ENCODE peak calls at places on chromosomes 6 and 20, in five cellular contexts. One of them, this sample, is unnamed.

GRCh38 chr6:20118877-20119276 is 93.4 kb downstream of the MBOAT1 start:
- ATAC-seq in HepG2: no peak
- ATAC-seq in GM12878: no peak
- ATAC-seq in K562: no peak
- ATAC-seq in upper lobe of left lung: no peak
- ATAC-seq in this sample: no peak

GRCh38 chr6:154039231-154039842 is at the start of gene OPRM1:
- ATAC-seq in K562: peak
- ATAC-seq in upper lobe of left lung: peak
- ATAC-seq in GM12878: peak
- ATAC-seq in HepG2: peak
- ATAC-seq in this sample: peak

GRCh38 chr6:18327621-18328548 is 59.3 kb upstream of the RNF144B start:
- ATAC-seq in GM12878: peak
- ATAC-seq in upper lobe of left lung: peak
- ATAC-seq in HepG2: no peak
- ATAC-seq in K562: peak
- ATAC-seq in this sample: peak

GRCh38 chr20:40770564-40771307 is 81.7 kb upstream of the MAFB start:
- ATAC-seq in HepG2: peak
- ATAC-seq in GM12878: no peak
- ATAC-seq in K562: no peak
- ATAC-seq in upper lobe of left lung: peak
- ATAC-seq in this sample: peak

GRCh38 chr6:118905851-118906250 is 11.9 kb downstream of the ASF1A start:
- ATAC-seq in upper lobe of left lung: no peak
- ATAC-seq in GM12878: no peak
- ATAC-seq in K562: no peak
- ATAC-seq in HepG2: no peak
- ATAC-seq in this sample: no peak

GRCh38 chr6:111721677-111722219 is 116.1 kb upstream of the TRAF3IP2 start:
- ATAC-seq in HepG2: peak
- ATAC-seq in GM12878: peak
- ATAC-seq in upper lobe of left lung: peak
- ATAC-seq in K562: peak
- ATAC-seq in this sample: peak

GRCh38 chr20:58160451-58161051 is 67.9 kb downstream of the ANKRD60 start:
- ATAC-seq in GM12878: no peak
- ATAC-seq in HepG2: no peak
- ATAC-seq in K562: no peak
- ATAC-seq in upper lobe of left lung: peak
- ATAC-seq in this sample: peak

GRCh38 chr6:169406034-169406433 is 152.4 kb upstream of the THBS2 start:
- ATAC-seq in GM12878: no peak
- ATAC-seq in K562: no peak
- ATAC-seq in upper lobe of left lung: no peak
- ATAC-seq in HepG2: no peak
- ATAC-seq in this sample: no peak

GRCh38 chr20:6162239-6162638 is 39.4 kb upstream of the FERMT1 start:
- ATAC-seq in HepG2: no peak
- ATAC-seq in K562: no peak
- ATAC-seq in upper lobe of left lung: peak
- ATAC-seq in GM12878: no peak
- ATAC-seq in this sample: peak

GRCh38 chr6:90093558-90094073 is 199.3 kb downstream of the GJA10 start:
- ATAC-seq in K562: no peak
- ATAC-seq in GM12878: no peak
- ATAC-seq in HepG2: no peak
- ATAC-seq in upper lobe of left lung: no peak
- ATAC-seq in this sample: no peak

GRCh38 chr6:35948725-35949124 is 27.8 kb upstream of the SRPK1 start:
- ATAC-seq in HepG2: peak
- ATAC-seq in K562: peak
- ATAC-seq in GM12878: peak
- ATAC-seq in upper lobe of left lung: no peak
- ATAC-seq in this sample: no peak

GRCh38 chr20:51650685-51651134 is 108.2 kb upstream of the NFATC2 start:
- ATAC-seq in HepG2: no peak
- ATAC-seq in upper lobe of left lung: peak
- ATAC-seq in K562: peak
- ATAC-seq in GM12878: peak
- ATAC-seq in this sample: no peak

GRCh38 chr20:53677447-53678314 is 84.0 kb upstream of the ZNF217 start:
- ATAC-seq in K562: peak
- ATAC-seq in upper lobe of left lung: peak
- ATAC-seq in GM12878: no peak
- ATAC-seq in HepG2: peak
- ATAC-seq in this sample: no peak

GRCh38 chr6:163949367-163949766 is 534.8 kb downstream of the QKI start:
- ATAC-seq in K562: no peak
- ATAC-seq in GM12878: no peak
- ATAC-seq in upper lobe of left lung: no peak
- ATAC-seq in HepG2: no peak
- ATAC-seq in this sample: no peak

GRCh38 chr20:47821481-47822100 is 36.3 kb upstream of the SULF2 start:
- ATAC-seq in upper lobe of left lung: no peak
- ATAC-seq in K562: no peak
- ATAC-seq in GM12878: no peak
- ATAC-seq in HepG2: no peak
- ATAC-seq in this sample: no peak

GRCh38 chr6:40912158-40912946 is 126.7 kb downstream of the UNC5CL start:
- ATAC-seq in GM12878: peak
- ATAC-seq in upper lobe of left lung: peak
- ATAC-seq in HepG2: peak
- ATAC-seq in K562: peak
- ATAC-seq in this sample: no peak

GRCh38 chr6:157775376-157775775 is 47.7 kb upstream of the SNX9 start:
- ATAC-seq in upper lobe of left lung: no peak
- ATAC-seq in HepG2: no peak
- ATAC-seq in K562: no peak
- ATAC-seq in GM12878: no peak
- ATAC-seq in this sample: no peak

GRCh38 chr20:9377007-9377406 is 137.4 kb upstream of the LAMP5 start:
- ATAC-seq in K562: no peak
- ATAC-seq in HepG2: no peak
- ATAC-seq in upper lobe of left lung: no peak
- ATAC-seq in GM12878: no peak
- ATAC-seq in this sample: no peak

GRCh38 chr6:90105766-90106165 is 190.9 kb downstream of the BACH2 start:
- ATAC-seq in K562: no peak
- ATAC-seq in GM12878: no peak
- ATAC-seq in HepG2: no peak
- ATAC-seq in upper lobe of left lung: peak
- ATAC-seq in this sample: no peak

GRCh38 chr6:22821664-22822320 is 252.4 kb downstream of the HDGFL1 start:
- ATAC-seq in HepG2: no peak
- ATAC-seq in upper lobe of left lung: no peak
- ATAC-seq in GM12878: no peak
- ATAC-seq in K562: no peak
- ATAC-seq in this sample: no peak

GRCh38 chr6:125212377-125212776 is 58.8 kb downstream of the TPD52L1 start:
- ATAC-seq in HepG2: no peak
- ATAC-seq in K562: no peak
- ATAC-seq in GM12878: no peak
- ATAC-seq in upper lobe of left lung: no peak
- ATAC-seq in this sample: no peak

GRCh38 chr6:148572676-148573335 is 174.0 kb upstream of the UST start:
- ATAC-seq in GM12878: no peak
- ATAC-seq in HepG2: no peak
- ATAC-seq in upper lobe of left lung: no peak
- ATAC-seq in K562: no peak
- ATAC-seq in this sample: no peak

GRCh38 chr6:3405679-3406078 is 51.2 kb downstream of the SLC22A23 start:
- ATAC-seq in K562: no peak
- ATAC-seq in GM12878: no peak
- ATAC-seq in upper lobe of left lung: peak
- ATAC-seq in HepG2: no peak
- ATAC-seq in this sample: peak

GRCh38 chr6:45697605-45698004 is 318.1 kb downstream of the CLIC5 start:
- ATAC-seq in HepG2: no peak
- ATAC-seq in upper lobe of left lung: no peak
- ATAC-seq in K562: no peak
- ATAC-seq in GM12878: peak
- ATAC-seq in this sample: no peak

GRCh38 chr20:973785-974194 is 28.3 kb downstream of the RSPO4 start:
- ATAC-seq in K562: peak
- ATAC-seq in HepG2: peak
- ATAC-seq in upper lobe of left lung: no peak
- ATAC-seq in GM12878: peak
- ATAC-seq in this sample: no peak

GRCh38 chr6:160391419-160392116 is 43.4 kb downstream of the SLC22A3 start:
- ATAC-seq in K562: peak
- ATAC-seq in upper lobe of left lung: no peak
- ATAC-seq in GM12878: no peak
- ATAC-seq in HepG2: peak
- ATAC-seq in this sample: peak

GRCh38 chr6:35024601-35025054 is 116.5 kb downstream of the TCP11 start:
- ATAC-seq in K562: peak
- ATAC-seq in HepG2: no peak
- ATAC-seq in GM12878: peak
- ATAC-seq in upper lobe of left lung: peak
- ATAC-seq in this sample: peak

GRCh38 chr6:130677312-130677711 is 149.9 kb upstream of the SMLR1 start:
- ATAC-seq in upper lobe of left lung: no peak
- ATAC-seq in K562: no peak
- ATAC-seq in GM12878: peak
- ATAC-seq in HepG2: no peak
- ATAC-seq in this sample: no peak

GRCh38 chr20:18133962-18134361 is 3.7 kb upstream of the KAT14 start:
- ATAC-seq in K562: no peak
- ATAC-seq in HepG2: no peak
- ATAC-seq in GM12878: no peak
- ATAC-seq in upper lobe of left lung: no peak
- ATAC-seq in this sample: no peak

GRCh38 chr6:119676971-119677370 is 327.4 kb upstream of the MAN1A1 start:
- ATAC-seq in K562: no peak
- ATAC-seq in HepG2: no peak
- ATAC-seq in GM12878: no peak
- ATAC-seq in upper lobe of left lung: no peak
- ATAC-seq in this sample: no peak

GRCh38 chr6:22784611-22785010 is 215.2 kb downstream of the HDGFL1 start:
- ATAC-seq in HepG2: no peak
- ATAC-seq in K562: no peak
- ATAC-seq in GM12878: no peak
- ATAC-seq in upper lobe of left lung: no peak
- ATAC-seq in this sample: no peak

GRCh38 chr6:161434921-161435411 is 161.1 kb upstream of the AGPAT4 start:
- ATAC-seq in K562: no peak
- ATAC-seq in GM12878: no peak
- ATAC-seq in HepG2: no peak
- ATAC-seq in upper lobe of left lung: peak
- ATAC-seq in this sample: peak

GRCh38 chr6:160950507-160950906 is 41.1 kb upstream of the MAP3K4 start:
- ATAC-seq in HepG2: no peak
- ATAC-seq in K562: no peak
- ATAC-seq in upper lobe of left lung: peak
- ATAC-seq in GM12878: no peak
- ATAC-seq in this sample: no peak

GRCh38 chr6:46160102-46160501 is 10.7 kb downstream of the ENPP5 start:
- ATAC-seq in HepG2: no peak
- ATAC-seq in GM12878: no peak
- ATAC-seq in K562: no peak
- ATAC-seq in upper lobe of left lung: no peak
- ATAC-seq in this sample: no peak

GRCh38 chr6:148760143-148760505 is 13.3 kb downstream of the UST start:
- ATAC-seq in K562: no peak
- ATAC-seq in GM12878: peak
- ATAC-seq in HepG2: no peak
- ATAC-seq in upper lobe of left lung: no peak
- ATAC-seq in this sample: no peak

DNA sequence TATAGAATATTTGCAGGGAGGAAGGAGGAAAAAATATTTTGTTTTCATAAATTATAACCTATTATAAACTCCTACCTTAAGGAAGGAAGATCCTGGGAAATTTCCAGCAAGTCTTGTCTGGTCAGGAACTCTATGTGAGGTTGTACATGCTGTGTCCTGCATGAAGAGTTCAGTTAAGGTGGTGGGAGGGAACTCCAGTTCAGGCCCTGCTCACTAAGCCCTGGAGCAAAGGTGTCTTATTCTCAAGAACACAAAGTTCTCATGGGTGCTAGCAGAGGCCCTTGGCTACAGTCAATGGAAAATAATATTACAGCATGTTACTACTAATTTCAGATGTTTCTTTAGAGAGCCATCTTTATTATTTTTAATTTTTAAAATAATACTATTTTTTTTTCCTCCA is 3.8 kb upstream of the OGFRL1 start:
- ATAC-seq in GM12878: no peak
- ATAC-seq in upper lobe of left lung: no peak
- ATAC-seq in HepG2: no peak
- ATAC-seq in K562: no peak
- ATAC-seq in this sample: no peak
- TF ChIP-seq POLR2AphosphoS5 in GM12878: no peak
- TF ChIP-seq POLR2AphosphoS5 in upper lobe of left lung: no peak
- TF ChIP-seq POLR2AphosphoS5 in HepG2: no peak
- TF ChIP-seq POLR2AphosphoS5 in K562: no peak
- TF ChIP-seq POLR2AphosphoS5 in this sample: no peak

GRCh38 chr6:143564484-143565017 is 53.0 kb upstream of the FUCA2 start:
- ATAC-seq in K562: no peak
- ATAC-seq in GM12878: no peak
- ATAC-seq in upper lobe of left lung: no peak
- ATAC-seq in HepG2: no peak
- ATAC-seq in this sample: no peak
- TF ChIP-seq EP300 in K562: no peak
- TF ChIP-seq EP300 in GM12878: no peak
- TF ChIP-seq EP300 in upper lobe of left lung: no peak
- TF ChIP-seq EP300 in HepG2: no peak
- TF ChIP-seq EP300 in this sample: no peak

GRCh38 chr6:38004908-38005307 is 185.4 kb downstream of the ZFAND3 start:
- ATAC-seq in upper lobe of left lung: no peak
- ATAC-seq in GM12878: no peak
- ATAC-seq in K562: no peak
- ATAC-seq in HepG2: no peak
- ATAC-seq in this sample: no peak
- TF ChIP-seq POLR2AphosphoS5 in upper lobe of left lung: no peak
- TF ChIP-seq POLR2AphosphoS5 in GM12878: no peak
- TF ChIP-seq POLR2AphosphoS5 in K562: no peak
- TF ChIP-seq POLR2AphosphoS5 in HepG2: no peak
- TF ChIP-seq POLR2AphosphoS5 in this sample: no peak

DNA sequence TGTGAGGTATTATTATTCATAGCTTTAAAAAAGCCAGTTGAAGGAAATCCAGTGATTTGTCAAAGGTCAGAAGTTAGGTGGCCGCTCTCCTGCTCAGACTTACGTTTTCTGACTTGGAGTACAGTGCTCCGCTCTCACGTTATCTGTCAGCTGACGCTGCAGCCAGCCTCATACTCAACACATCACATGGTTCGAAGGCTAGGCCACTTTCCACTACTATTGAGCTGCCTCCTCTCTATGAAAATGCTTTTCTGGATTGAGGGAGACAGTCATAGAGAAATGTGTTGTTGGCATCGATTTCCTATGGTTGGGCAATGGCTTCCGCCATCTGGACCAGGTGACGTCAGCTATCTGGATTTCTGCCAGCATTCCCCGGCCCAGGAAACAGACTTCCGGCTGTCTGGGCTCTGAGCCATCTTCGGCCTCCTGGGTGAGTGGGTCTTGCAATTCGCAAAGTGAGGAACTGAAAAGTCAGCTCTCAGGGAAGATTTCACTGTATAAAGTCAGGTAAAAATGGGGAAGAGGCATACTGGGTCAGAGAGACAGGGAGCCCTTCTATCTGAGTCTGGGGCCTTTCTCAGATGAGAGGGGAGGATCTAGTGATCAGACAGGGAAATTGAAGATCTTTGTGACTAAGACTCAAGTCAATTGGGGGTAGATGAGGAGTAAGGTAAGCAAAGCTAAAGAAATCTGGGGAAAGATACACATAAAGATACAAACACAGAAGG is 37.5 kb upstream of the IER3 start:
- ATAC-seq in HepG2: peak
- ATAC-seq in GM12878: peak
- ATAC-seq in upper lobe of left lung: peak
- ATAC-seq in K562: peak
- ATAC-seq in this sample: peak
- TF ChIP-seq EP300 in HepG2: peak
- TF ChIP-seq EP300 in GM12878: no peak
- TF ChIP-seq EP300 in upper lobe of left lung: peak
- TF ChIP-seq EP300 in K562: peak
- TF ChIP-seq EP300 in this sample: no peak